ENCODE peak calls at places on chromosomes 7 and 10, in ten cellular contexts. One of them, this sample, is unnamed.

GRCh38 chr7:74178632-74179031 is 4.5 kb downstream of the EIF4H start:
- DNase-seq in GM12865: peak; percentile 30
- DNase-seq in uterus: no peak
- DNase-seq in NCI-H345: no peak
- DNase-seq in progenitor cell of endocrine pancreas: no peak
- DNase-seq in amniotic epithelial cell: peak; percentile 79
- DNase-seq in AG08395: peak; percentile 51
- DNase-seq in mesothelial cell of epicardium: no peak
- DNase-seq in stimulated activated CD4-positive, alpha-beta T cell treated with anti-CD3 and anti-CD28 coated beads, Interleukin-15, amount 100 ng/mL, for 24 hours: peak; percentile 28
- DNase-seq in activated naive CD4-positive, alpha-beta T cell: no peak
- DNase-seq in this sample: no peak

GRCh38 chr7:150409300-150410030 is 30.3 kb downstream of the ZNF775 start:
- DNase-seq in NCI-H345: no peak
- DNase-seq in uterus: no peak
- DNase-seq in AG08395: no peak
- DNase-seq in mesothelial cell of epicardium: no peak
- DNase-seq in activated naive CD4-positive, alpha-beta T cell: no peak
- DNase-seq in amniotic epithelial cell: no peak
- DNase-seq in stimulated activated CD4-positive, alpha-beta T cell treated with anti-CD3 and anti-CD28 coated beads, Interleukin-15, amount 100 ng/mL, for 24 hours: no peak
- DNase-seq in GM12865: no peak
- DNase-seq in progenitor cell of endocrine pancreas: no peak
- DNase-seq in this sample: no peak

GRCh38 chr10:369441-370221 is 234.4 kb downstream of the ZMYND11 start:
- DNase-seq in stimulated activated CD4-positive, alpha-beta T cell treated with anti-CD3 and anti-CD28 coated beads, Interleukin-15, amount 100 ng/mL, for 24 hours: no peak
- DNase-seq in amniotic epithelial cell: peak; percentile 94
- DNase-seq in uterus: no peak
- DNase-seq in NCI-H345: no peak
- DNase-seq in progenitor cell of endocrine pancreas: no peak
- DNase-seq in AG08395: peak; percentile 95
- DNase-seq in mesothelial cell of epicardium: no peak
- DNase-seq in activated naive CD4-positive, alpha-beta T cell: no peak
- DNase-seq in GM12865: no peak
- DNase-seq in this sample: no peak

GRCh38 chr7:76048668-76048988 is 722 bp downstream of the MDH2 start:
- DNase-seq in NCI-H345: no peak
- DNase-seq in activated naive CD4-positive, alpha-beta T cell: no peak
- DNase-seq in GM12865: peak; percentile 62
- DNase-seq in progenitor cell of endocrine pancreas: no peak
- DNase-seq in uterus: no peak
- DNase-seq in mesothelial cell of epicardium: no peak
- DNase-seq in stimulated activated CD4-positive, alpha-beta T cell treated with anti-CD3 and anti-CD28 coated beads, Interleukin-15, amount 100 ng/mL, for 24 hours: peak; percentile 33
- DNase-seq in AG08395: no peak
- DNase-seq in amniotic epithelial cell: no peak
- DNase-seq in this sample: no peak

GRCh38 chr7:55086413-55087201 is 67.8 kb downstream of the EGFR start:
- DNase-seq in activated naive CD4-positive, alpha-beta T cell: no peak
- DNase-seq in AG08395: peak; percentile 83
- DNase-seq in GM12865: peak; percentile 73
- DNase-seq in stimulated activated CD4-positive, alpha-beta T cell treated with anti-CD3 and anti-CD28 coated beads, Interleukin-15, amount 100 ng/mL, for 24 hours: peak; percentile 30
- DNase-seq in NCI-H345: no peak
- DNase-seq in amniotic epithelial cell: peak; percentile 90
- DNase-seq in mesothelial cell of epicardium: no peak
- DNase-seq in progenitor cell of endocrine pancreas: no peak
- DNase-seq in uterus: no peak
- DNase-seq in this sample: no peak

GRCh38 chr7:11831727-11832495 is at the start of gene THSD7A:
- DNase-seq in activated naive CD4-positive, alpha-beta T cell: no peak
- DNase-seq in uterus: peak; percentile 20
- DNase-seq in NCI-H345: peak; percentile 82
- DNase-seq in AG08395: peak; percentile 45
- DNase-seq in mesothelial cell of epicardium: peak; percentile 33
- DNase-seq in amniotic epithelial cell: peak; percentile 34
- DNase-seq in GM12865: peak; percentile 5
- DNase-seq in progenitor cell of endocrine pancreas: peak; percentile 50
- DNase-seq in stimulated activated CD4-positive, alpha-beta T cell treated with anti-CD3 and anti-CD28 coated beads, Interleukin-15, amount 100 ng/mL, for 24 hours: peak; percentile 25
- DNase-seq in this sample: no peak

GRCh38 chr7:129263168-129263567 is 38.3 kb downstream of the AHCYL2 start:
- DNase-seq in activated naive CD4-positive, alpha-beta T cell: no peak
- DNase-seq in progenitor cell of endocrine pancreas: no peak
- DNase-seq in mesothelial cell of epicardium: no peak
- DNase-seq in amniotic epithelial cell: no peak
- DNase-seq in AG08395: no peak
- DNase-seq in stimulated activated CD4-positive, alpha-beta T cell treated with anti-CD3 and anti-CD28 coated beads, Interleukin-15, amount 100 ng/mL, for 24 hours: no peak
- DNase-seq in GM12865: no peak
- DNase-seq in NCI-H345: no peak
- DNase-seq in uterus: no peak
- DNase-seq in this sample: no peak

GRCh38 chr7:90231304-90231703 is 13.7 kb upstream of the CFAP69 start:
- DNase-seq in amniotic epithelial cell: no peak
- DNase-seq in AG08395: no peak
- DNase-seq in GM12865: no peak
- DNase-seq in stimulated activated CD4-positive, alpha-beta T cell treated with anti-CD3 and anti-CD28 coated beads, Interleukin-15, amount 100 ng/mL, for 24 hours: no peak
- DNase-seq in progenitor cell of endocrine pancreas: no peak
- DNase-seq in uterus: no peak
- DNase-seq in NCI-H345: no peak
- DNase-seq in mesothelial cell of epicardium: no peak
- DNase-seq in activated naive CD4-positive, alpha-beta T cell: no peak
- DNase-seq in this sample: no peak

GRCh38 chr10:102919237-102919959 is 1.3 kb downstream of the CNNM2 start:
- DNase-seq in NCI-H345: no peak
- DNase-seq in progenitor cell of endocrine pancreas: peak; percentile 23
- DNase-seq in GM12865: peak; percentile 27
- DNase-seq in mesothelial cell of epicardium: no peak
- DNase-seq in amniotic epithelial cell: no peak
- DNase-seq in stimulated activated CD4-positive, alpha-beta T cell treated with anti-CD3 and anti-CD28 coated beads, Interleukin-15, amount 100 ng/mL, for 24 hours: peak; percentile 39
- DNase-seq in activated naive CD4-positive, alpha-beta T cell: peak; percentile 7
- DNase-seq in uterus: peak; percentile 18
- DNase-seq in AG08395: peak; percentile 13
- DNase-seq in this sample: no peak

GRCh38 chr7:22375359-22376048 is 18.6 kb upstream of the RAPGEF5 start:
- DNase-seq in mesothelial cell of epicardium: no peak
- DNase-seq in stimulated activated CD4-positive, alpha-beta T cell treated with anti-CD3 and anti-CD28 coated beads, Interleukin-15, amount 100 ng/mL, for 24 hours: no peak
- DNase-seq in amniotic epithelial cell: no peak
- DNase-seq in uterus: no peak
- DNase-seq in AG08395: no peak
- DNase-seq in NCI-H345: no peak
- DNase-seq in progenitor cell of endocrine pancreas: no peak
- DNase-seq in GM12865: no peak
- DNase-seq in activated naive CD4-positive, alpha-beta T cell: no peak
- DNase-seq in this sample: no peak

GRCh38 chr10:75294518-75294865 is 58.7 kb upstream of the COMTD1 start:
- DNase-seq in GM12865: no peak
- DNase-seq in stimulated activated CD4-positive, alpha-beta T cell treated with anti-CD3 and anti-CD28 coated beads, Interleukin-15, amount 100 ng/mL, for 24 hours: no peak
- DNase-seq in mesothelial cell of epicardium: peak; percentile 64
- DNase-seq in uterus: no peak
- DNase-seq in progenitor cell of endocrine pancreas: peak; percentile 30
- DNase-seq in NCI-H345: no peak
- DNase-seq in AG08395: no peak
- DNase-seq in amniotic epithelial cell: no peak
- DNase-seq in activated naive CD4-positive, alpha-beta T cell: no peak
- DNase-seq in this sample: no peak

GRCh38 chr10:28253174-28253783 is 49.6 kb downstream of the MPP7 start:
- DNase-seq in NCI-H345: no peak
- DNase-seq in uterus: no peak
- DNase-seq in AG08395: no peak
- DNase-seq in GM12865: no peak
- DNase-seq in mesothelial cell of epicardium: no peak
- DNase-seq in progenitor cell of endocrine pancreas: no peak
- DNase-seq in activated naive CD4-positive, alpha-beta T cell: no peak
- DNase-seq in stimulated activated CD4-positive, alpha-beta T cell treated with anti-CD3 and anti-CD28 coated beads, Interleukin-15, amount 100 ng/mL, for 24 hours: no peak
- DNase-seq in amniotic epithelial cell: peak; percentile 12
- DNase-seq in this sample: no peak

GRCh38 chr10:100024741-100025140 is 15.0 kb upstream of the DNMBP start:
- DNase-seq in progenitor cell of endocrine pancreas: no peak
- DNase-seq in GM12865: no peak
- DNase-seq in AG08395: no peak
- DNase-seq in amniotic epithelial cell: no peak
- DNase-seq in stimulated activated CD4-positive, alpha-beta T cell treated with anti-CD3 and anti-CD28 coated beads, Interleukin-15, amount 100 ng/mL, for 24 hours: no peak
- DNase-seq in mesothelial cell of epicardium: no peak
- DNase-seq in uterus: no peak
- DNase-seq in activated naive CD4-positive, alpha-beta T cell: no peak
- DNase-seq in NCI-H345: peak; percentile 5
- DNase-seq in this sample: no peak

GRCh38 chr10:21732067-21732772 is 198.2 kb downstream of the MLLT10 start:
- DNase-seq in progenitor cell of endocrine pancreas: peak; percentile 60
- DNase-seq in stimulated activated CD4-positive, alpha-beta T cell treated with anti-CD3 and anti-CD28 coated beads, Interleukin-15, amount 100 ng/mL, for 24 hours: peak; percentile 42
- DNase-seq in activated naive CD4-positive, alpha-beta T cell: no peak
- DNase-seq in NCI-H345: peak; percentile 44
- DNase-seq in amniotic epithelial cell: peak; percentile 80
- DNase-seq in mesothelial cell of epicardium: peak; percentile 46
- DNase-seq in uterus: peak; percentile 60
- DNase-seq in GM12865: peak; percentile 77
- DNase-seq in AG08395: peak; percentile 82
- DNase-seq in this sample: peak; percentile 74

GRCh38 chr10:123967626-123968243 is 76.1 kb upstream of the CPXM2 start:
- DNase-seq in AG08395: peak; percentile 88
- DNase-seq in NCI-H345: peak; percentile 45
- DNase-seq in uterus: peak; percentile 44
- DNase-seq in activated naive CD4-positive, alpha-beta T cell: no peak
- DNase-seq in progenitor cell of endocrine pancreas: peak; percentile 84
- DNase-seq in mesothelial cell of epicardium: peak; percentile 70
- DNase-seq in stimulated activated CD4-positive, alpha-beta T cell treated with anti-CD3 and anti-CD28 coated beads, Interleukin-15, amount 100 ng/mL, for 24 hours: peak; percentile 75
- DNase-seq in amniotic epithelial cell: peak; percentile 13
- DNase-seq in GM12865: peak; percentile 61
- DNase-seq in this sample: peak; percentile 73

GRCh38 chr7:141115949-141116348 is 42.1 kb downstream of the TMEM178B start:
- DNase-seq in mesothelial cell of epicardium: no peak
- DNase-seq in stimulated activated CD4-positive, alpha-beta T cell treated with anti-CD3 and anti-CD28 coated beads, Interleukin-15, amount 100 ng/mL, for 24 hours: no peak
- DNase-seq in activated naive CD4-positive, alpha-beta T cell: no peak
- DNase-seq in amniotic epithelial cell: no peak
- DNase-seq in AG08395: no peak
- DNase-seq in progenitor cell of endocrine pancreas: no peak
- DNase-seq in GM12865: no peak
- DNase-seq in uterus: no peak
- DNase-seq in NCI-H345: peak; percentile 95
- DNase-seq in this sample: no peak

GRCh38 chr10:15181576-15182156 is 13.2 kb upstream of the NMT2 start:
- DNase-seq in amniotic epithelial cell: no peak
- DNase-seq in NCI-H345: no peak
- DNase-seq in AG08395: no peak
- DNase-seq in uterus: no peak
- DNase-seq in GM12865: no peak
- DNase-seq in mesothelial cell of epicardium: no peak
- DNase-seq in activated naive CD4-positive, alpha-beta T cell: no peak
- DNase-seq in stimulated activated CD4-positive, alpha-beta T cell treated with anti-CD3 and anti-CD28 coated beads, Interleukin-15, amount 100 ng/mL, for 24 hours: no peak
- DNase-seq in progenitor cell of endocrine pancreas: no peak
- DNase-seq in this sample: no peak

GRCh38 chr7:149496642-149497391 is 792 bp downstream of the ZNF746 start:
- DNase-seq in NCI-H345: peak; percentile 17
- DNase-seq in AG08395: peak; percentile 35
- DNase-seq in stimulated activated CD4-positive, alpha-beta T cell treated with anti-CD3 and anti-CD28 coated beads, Interleukin-15, amount 100 ng/mL, for 24 hours: peak; percentile 71
- DNase-seq in GM12865: peak; percentile 58
- DNase-seq in amniotic epithelial cell: peak; percentile 18
- DNase-seq in mesothelial cell of epicardium: no peak
- DNase-seq in progenitor cell of endocrine pancreas: peak; percentile 32
- DNase-seq in activated naive CD4-positive, alpha-beta T cell: no peak
- DNase-seq in uterus: peak; percentile 56
- DNase-seq in this sample: peak; percentile 89

GRCh38 chr10:92810934-92811532 is 37.3 kb upstream of the EXOC6 start:
- DNase-seq in AG08395: no peak
- DNase-seq in NCI-H345: no peak
- DNase-seq in progenitor cell of endocrine pancreas: no peak
- DNase-seq in amniotic epithelial cell: no peak
- DNase-seq in activated naive CD4-positive, alpha-beta T cell: no peak
- DNase-seq in uterus: no peak
- DNase-seq in mesothelial cell of epicardium: no peak
- DNase-seq in GM12865: peak; percentile 62
- DNase-seq in stimulated activated CD4-positive, alpha-beta T cell treated with anti-CD3 and anti-CD28 coated beads, Interleukin-15, amount 100 ng/mL, for 24 hours: no peak
- DNase-seq in this sample: no peak

GRCh38 chr10:133056651-133057178 is 31.0 kb upstream of the ADGRA1 start:
- DNase-seq in amniotic epithelial cell: no peak
- DNase-seq in NCI-H345: peak; percentile 6
- DNase-seq in progenitor cell of endocrine pancreas: no peak
- DNase-seq in GM12865: no peak
- DNase-seq in uterus: no peak
- DNase-seq in AG08395: no peak
- DNase-seq in mesothelial cell of epicardium: no peak
- DNase-seq in stimulated activated CD4-positive, alpha-beta T cell treated with anti-CD3 and anti-CD28 coated beads, Interleukin-15, amount 100 ng/mL, for 24 hours: no peak
- DNase-seq in activated naive CD4-positive, alpha-beta T cell: no peak
- DNase-seq in this sample: no peak

GRCh38 chr7:30285067-30285530 is 702 bp downstream of the ZNRF2 start:
- DNase-seq in activated naive CD4-positive, alpha-beta T cell: no peak
- DNase-seq in AG08395: no peak
- DNase-seq in NCI-H345: peak; percentile 44
- DNase-seq in GM12865: peak; percentile 67
- DNase-seq in progenitor cell of endocrine pancreas: peak; percentile 30
- DNase-seq in stimulated activated CD4-positive, alpha-beta T cell treated with anti-CD3 and anti-CD28 coated beads, Interleukin-15, amount 100 ng/mL, for 24 hours: peak; percentile 55
- DNase-seq in mesothelial cell of epicardium: no peak
- DNase-seq in uterus: no peak
- DNase-seq in amniotic epithelial cell: peak; percentile 32
- DNase-seq in this sample: peak; percentile 29

This sample was measured in K562.